ENCODE peak calls at places on chromosomes 4 and X, in four cellular contexts. D is mucosa of descending colon, A is A549, I is WTC11. G is an unnamed sample.
A peak's percentile ranks its signal among the peaks of the same experiment; 100 is the strongest.

GRCh38 chrX:7996414-7996813 is 69.2 kb upstream of the PNPLA4 start:
- DNase-seq in I (peak; percentile 9), A (no peak), D (peak; percentile 38), G (no peak)

GRCh38 chr4:20313237-20314030 is 61.7 kb downstream of the SLIT2 start:
- DNase-seq in I (peak; percentile 80), A (no peak), D (peak; percentile 21), G (no peak)

GRCh38 chr4:138957302-138957701 is 58.3 kb upstream of the NOCT start:
- DNase-seq in D (no peak), I (no peak), A (no peak), G (no peak)

GRCh38 chr4:15198070-15198727 is 195.9 kb downstream of the CPEB2 start:
- DNase-seq in A (no peak), D (no peak), I (peak; percentile 20), G (no peak)

GRCh38 chr4:107682306-107682705 is 37.7 kb downstream of the PAPSS1 start:
- DNase-seq in A (no peak), I (no peak), D (no peak), G (no peak)

GRCh38 chrX:107565005-107565404 is 63.3 kb upstream of the PRPS1 start:
- DNase-seq in I (no peak), D (no peak), A (no peak), G (no peak)

GRCh38 chrX:135531813-135532212 is 11.4 kb downstream of the INTS6L start:
- DNase-seq in A (no peak), D (no peak), I (no peak), G (no peak)

GRCh38 chr4:82811392-82811791 is 12.8 kb upstream of the SCD5 start:
- DNase-seq in A (no peak), D (no peak), I (no peak), G (no peak)

GRCh38 chr4:81523672-81524436 is 52.1 kb upstream of the RASGEF1B start:
- DNase-seq in D (no peak), A (no peak), I (no peak), G (no peak)

GRCh38 chr4:8250637-8251036 is 18.9 kb upstream of the HTRA3 start:
- DNase-seq in D (no peak), I (no peak), A (no peak), G (no peak)

GRCh38 chr4:1590244-1590643 is 93.9 kb downstream of the FAM53A start:
- DNase-seq in A (no peak), D (no peak), I (peak; percentile 1), G (no peak)

GRCh38 chrX:107480272-107480671 is 30.8 kb downstream of the FRMPD3 start:
- DNase-seq in I (no peak), D (no peak), A (no peak), G (no peak)

GRCh38 chr4:87469390-87469789 is 47.0 kb downstream of the NUDT9 start:
- DNase-seq in A (no peak), D (no peak), I (no peak), G (no peak)

GRCh38 chr4:129231907-129232626 is 136.1 kb downstream of the C4orf33 start:
- DNase-seq in I (no peak), A (no peak), D (no peak), G (no peak)

GRCh38 chr4:77007358-77008230 is 58.0 kb downstream of the SEPTIN11 start:
- DNase-seq in I (no peak), D (no peak), A (no peak), G (no peak)

DNA sequence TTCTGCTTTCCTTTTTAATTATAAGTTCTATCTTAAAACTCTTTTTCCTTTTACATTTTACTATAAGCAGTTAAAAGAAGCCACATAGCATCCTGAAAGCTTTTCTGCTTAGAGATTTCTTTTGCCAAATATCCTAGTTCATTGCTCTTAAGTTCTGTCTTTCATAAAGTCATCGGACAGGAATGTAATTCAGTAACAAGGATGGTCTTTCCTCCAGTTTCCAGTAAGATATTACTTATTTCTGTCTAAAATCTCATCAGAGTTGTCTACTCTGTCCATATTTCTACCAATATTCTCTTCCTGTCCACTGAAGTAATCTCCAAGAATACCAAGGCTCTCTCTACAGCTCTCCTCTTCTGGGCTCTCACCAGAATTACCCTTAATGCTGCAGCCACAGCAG is 37.5 kb upstream of the ADH1C start:
- DNase-seq in I (no peak), A (no peak), D (no peak), G (no peak)
- TF ChIP-seq CTCF in I (no peak), A (no peak), D (no peak), G (no peak)

DNA sequence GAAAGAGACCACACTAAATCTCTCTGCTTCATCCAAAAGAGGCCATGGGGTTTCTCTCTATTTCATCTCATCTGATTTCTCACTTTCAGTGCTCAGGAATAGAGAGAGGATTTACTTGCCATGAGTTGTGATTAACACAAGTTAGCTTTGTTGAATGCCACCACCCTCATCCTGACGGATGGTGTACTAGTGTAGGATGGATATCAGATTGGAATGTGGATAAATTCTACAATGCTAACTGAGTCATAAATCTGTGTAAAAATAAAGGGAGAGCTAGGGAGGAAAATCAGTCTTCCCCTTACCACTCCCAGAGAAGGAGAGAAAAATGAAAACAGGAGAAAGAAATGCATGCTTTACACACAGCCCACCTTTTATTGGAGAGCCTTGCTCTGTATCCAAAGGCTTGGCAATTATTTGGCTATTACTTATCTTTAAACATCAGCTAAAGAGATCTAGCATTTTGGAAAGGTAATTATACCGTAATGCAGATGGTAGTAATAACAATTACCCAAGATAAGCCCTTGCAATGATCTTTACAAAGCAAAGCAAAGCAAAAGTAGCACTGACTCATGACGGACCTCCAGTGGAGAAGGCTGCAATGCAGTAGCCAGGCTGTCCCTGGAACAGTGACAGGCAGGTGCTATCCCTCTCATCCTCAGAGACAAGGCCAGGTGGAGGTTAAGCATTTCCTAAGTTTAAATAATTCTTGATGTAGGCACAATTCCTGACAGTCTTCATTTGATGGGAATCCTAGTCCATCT is 306.3 kb upstream of the PPARGC1A start:
- DNase-seq in A (no peak), D (no peak), I (no peak), G (no peak)
- TF ChIP-seq CTCF in A (no peak), D (no peak), I (no peak), G (no peak)

DNA sequence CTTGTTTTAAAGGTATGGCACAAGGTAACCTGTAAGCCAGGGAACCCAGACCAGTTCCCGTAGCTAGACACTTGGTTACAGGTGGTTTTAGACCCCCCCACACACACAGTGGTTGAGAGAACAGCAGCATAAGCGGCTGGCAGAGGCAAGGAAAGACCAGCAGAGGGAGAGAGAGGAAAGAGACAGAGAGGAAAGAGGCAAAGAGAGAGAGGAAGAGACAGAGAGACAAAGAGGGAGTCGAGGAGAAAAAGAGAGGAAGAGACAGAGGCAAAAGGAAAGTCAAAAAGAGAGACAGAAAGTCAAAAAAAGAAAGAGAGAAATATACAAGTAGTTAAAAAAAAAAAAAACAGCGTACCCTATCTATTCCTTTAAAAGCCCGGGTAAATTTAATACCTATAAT is 19.5 kb upstream of the PCSK1N start:
- DNase-seq in D (no peak), I (peak; percentile 20), A (no peak), G (no peak)
- TF ChIP-seq CTCF in D (no peak), I (no peak), A (peak; percentile 34), G (no peak)

DNA sequence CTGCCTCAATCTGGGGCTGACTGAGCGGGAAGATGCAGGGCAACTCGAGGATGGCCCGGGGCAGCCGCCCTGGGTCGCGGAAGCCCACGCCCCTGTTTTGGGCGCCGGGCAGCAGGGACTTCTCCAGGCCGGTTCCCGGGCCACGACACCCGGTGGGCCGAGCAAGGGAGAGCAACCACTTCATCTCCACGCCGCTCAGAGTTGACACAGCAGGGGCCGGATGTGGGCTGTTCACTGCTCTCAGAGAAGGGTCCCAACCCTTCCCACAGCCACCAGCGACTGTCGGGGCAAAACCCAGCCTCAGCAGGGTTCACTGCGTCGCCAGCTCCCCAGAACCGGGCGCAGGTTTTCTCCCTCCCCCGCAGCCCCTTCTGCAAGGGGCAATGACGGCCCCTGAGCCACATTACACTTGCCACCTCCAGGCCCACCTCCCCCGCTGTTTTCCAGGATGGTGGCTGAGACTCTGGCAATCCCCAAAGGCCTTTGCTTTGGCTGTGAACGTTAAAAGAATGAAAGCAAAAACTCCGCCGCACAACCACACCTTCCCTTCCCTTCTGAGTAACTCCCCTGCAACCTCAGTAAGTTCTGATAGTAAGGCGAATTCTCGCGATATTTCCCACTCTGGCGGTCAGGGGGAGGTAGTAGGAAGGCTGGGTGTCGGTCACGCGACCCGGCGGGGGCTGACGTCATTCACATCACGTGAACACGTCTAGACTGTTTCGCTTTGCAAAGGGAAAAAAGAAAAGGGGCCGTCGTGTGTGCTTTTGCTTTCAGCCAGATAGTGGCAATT is 718 bp upstream of the CAMK2D start:
- DNase-seq in A (peak; percentile 78), I (peak; percentile 98), D (peak; percentile 100), G (peak; percentile 100)
- TF ChIP-seq CTCF in A (no peak), I (no peak), D (no peak), G (peak; percentile 5)

GRCh38 chr4:13966241-13967195 is 339.0 kb upstream of the BOD1L1 start:
- DNase-seq in D (no peak), A (no peak), I (peak; percentile 19), G (no peak)
- TF ChIP-seq CTCF in D (no peak), A (no peak), I (no peak), G (no peak)

GRCh38 chr4:131302108-131302507 is 1847.0 kb upstream of the PCDH10 start:
- DNase-seq in D (no peak), I (no peak), A (no peak), G (peak; percentile 46)
- TF ChIP-seq CTCF in D (no peak), I (no peak), A (no peak), G (no peak)

GRCh38 chr4:151772322-151772721 is 11.5 kb upstream of the GATB start:
- DNase-seq in D (no peak), I (no peak), A (no peak), G (no peak)

GRCh38 chr4:151771664-151772063 is 10.9 kb upstream of the GATB start:
- DNase-seq in A (no peak), D (no peak), I (no peak), G (no peak)

GRCh38 chr4:151770154-151770553 is 9.3 kb upstream of the GATB start:
- DNase-seq in D (no peak), A (no peak), I (no peak), G (no peak)

GRCh38 chr4:151768835-151769234 is 8.0 kb upstream of the GATB start:
- DNase-seq in D (no peak), I (no peak), A (no peak), G (no peak)

DNA sequence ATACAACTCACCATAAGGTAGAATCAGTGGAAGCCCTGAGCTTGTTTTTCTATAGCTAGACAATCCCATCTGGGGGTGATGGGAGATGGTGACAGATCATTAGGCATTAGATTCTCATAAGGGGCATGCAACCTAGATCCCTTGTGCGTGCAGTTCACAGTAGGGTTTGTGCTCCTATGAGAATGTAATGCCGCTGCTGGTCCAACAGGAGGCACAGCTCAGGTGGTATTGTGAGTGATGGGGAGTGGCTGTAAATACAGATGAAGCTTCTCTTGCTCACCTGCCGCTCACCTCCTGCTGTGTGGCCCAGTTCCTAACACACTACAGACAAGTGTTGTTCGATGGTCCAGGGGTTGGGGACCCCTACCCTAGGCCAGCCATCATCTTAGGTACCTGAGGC is 5.9 kb upstream of the GATB start:
- DNase-seq in A (no peak), D (peak; percentile 12), I (peak; percentile 14), G (no peak)
- TF ChIP-seq CTCF in A (no peak), D (no peak), I (no peak), G (no peak)

G was measured in kidney.